ENCODE peak calls at places on chromosomes 1 and 21, in seven cellular contexts. O is BE2C, F is cardiac fibroblast, P is colonic mucosa, N is Peyer's patch, X is neural progenitor cell, L is heart right ventricle. W is an unnamed sample.

GRCh38 chr1:226892534-226892895 is 22.1 kb downstream of the PSEN2 start:
- DNase-seq in L (no peak), O (peak), X (no peak), N (no peak), F (no peak), P (no peak), W (no peak)

GRCh38 chr1:201508809-201509208 is 1.9 kb upstream of the CSRP1 start:
- DNase-seq in F (no peak), N (no peak), X (no peak), O (no peak), L (no peak), P (no peak), W (no peak)

GRCh38 chr1:65949230-65949626 is 156.5 kb downstream of the PDE4B start:
- DNase-seq in P (peak), F (peak), X (no peak), O (no peak), L (no peak), N (no peak), W (no peak)

GRCh38 chr1:14516974-14517812 is 81.3 kb upstream of the KAZN start:
- DNase-seq in O (no peak), P (no peak), L (no peak), N (no peak), X (no peak), F (peak), W (peak)

GRCh38 chr1:7515175-7515574 is 255.9 kb upstream of the VAMP3 start:
- DNase-seq in P (no peak), X (no peak), N (no peak), O (no peak), L (no peak), F (no peak), W (no peak)

GRCh38 chr1:159827102-159827490 is 423 bp downstream of the SLAMF8 start:
- DNase-seq in L (no peak), O (no peak), N (no peak), F (no peak), X (no peak), P (no peak), W (no peak)

GRCh38 chr1:98003442-98003841 is 82.6 kb upstream of the DPYD start:
- DNase-seq in N (no peak), P (no peak), F (no peak), L (no peak), O (no peak), X (no peak), W (no peak)

GRCh38 chr1:22533244-22533643 is 30.0 kb upstream of the EPHA8 start:
- DNase-seq in P (no peak), F (no peak), L (no peak), X (no peak), N (peak), O (peak), W (no peak)

GRCh38 chr1:18868801-18869424 is 9.5 kb upstream of the TAS1R2 start:
- DNase-seq in X (no peak), F (no peak), P (no peak), O (no peak), L (no peak), N (no peak), W (no peak)

GRCh38 chr1:47187926-47188250 is 1.9 kb downstream of the PDZK1IP1 start:
- DNase-seq in X (no peak), F (no peak), L (no peak), O (no peak), P (no peak), N (no peak), W (no peak)

GRCh38 chr1:63324779-63325119 is 2.4 kb downstream of the FOXD3 start:
- DNase-seq in N (no peak), L (no peak), O (no peak), F (no peak), P (no peak), X (no peak), W (no peak)

GRCh38 chr1:244583358-244583757 is 69.6 kb upstream of the DESI2 start:
- DNase-seq in N (no peak), O (no peak), X (no peak), F (no peak), P (no peak), L (no peak), W (no peak)

GRCh38 chr1:44049839-44050238 is 18.6 kb upstream of the SLC6A9 start:
- DNase-seq in F (peak), O (no peak), P (no peak), L (no peak), N (no peak), X (no peak), W (peak)
- H3K4me3 ChIP-seq in F (no peak), O (no peak), P (no peak), L (no peak), N (no peak), X (no peak), W (no peak)

GRCh38 chr1:109878531-109878930 is 32.1 kb upstream of the CSF1 start:
- DNase-seq in F (no peak), X (no peak), N (no peak), P (no peak), O (no peak), L (no peak), W (no peak)

GRCh38 chr1:109876617-109877319 is 33.9 kb upstream of the CSF1 start:
- DNase-seq in N (no peak), F (peak), O (no peak), L (no peak), X (peak), P (no peak), W (no peak)

GRCh38 chr1:109875874-109876273 is 34.8 kb upstream of the CSF1 start:
- DNase-seq in P (no peak), L (no peak), F (no peak), X (no peak), N (no peak), O (no peak), W (no peak)

GRCh38 chr1:109877320-109877771 is 33.3 kb upstream of the CSF1 start:
- DNase-seq in O (no peak), F (peak), P (no peak), L (peak), X (peak), N (no peak), W (peak)

DNA sequence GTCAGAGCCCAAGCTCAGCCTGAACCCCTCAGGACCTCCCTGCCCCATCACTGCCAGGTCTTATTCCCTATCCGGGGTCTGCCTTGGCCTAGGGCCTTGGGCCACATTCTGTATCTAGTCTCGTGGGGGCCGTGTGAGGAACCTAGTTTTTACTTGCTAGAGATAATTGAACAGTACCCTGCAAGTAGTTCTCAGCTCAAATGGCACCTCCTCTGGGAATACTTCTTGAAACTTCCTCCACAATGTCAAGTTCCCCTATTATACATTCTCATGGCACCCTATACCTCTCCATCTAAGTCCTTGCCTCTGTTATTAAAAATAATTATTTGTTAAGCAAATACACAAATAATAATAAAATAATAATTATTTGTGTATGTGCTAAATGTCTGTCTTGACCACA is 32.9 kb upstream of the CSF1 start:
- DNase-seq in L (no peak), N (no peak), O (no peak), P (no peak), F (no peak), X (no peak), W (no peak)
- H3K4me3 ChIP-seq in L (peak), N (no peak), O (no peak), P (no peak), F (no peak), X (no peak), W (no peak)

GRCh38 chr1:224727351-224727750 is 111.2 kb downstream of the CNIH3 start:
- DNase-seq in F (no peak), L (no peak), O (no peak), P (no peak), N (no peak), X (no peak), W (no peak)
- H3K4me3 ChIP-seq in F (no peak), L (no peak), O (no peak), P (no peak), N (no peak), X (no peak), W (no peak)

GRCh38 chr21:45975017-45975595 is 6.5 kb upstream of the COL6A1 start:
- DNase-seq in P (no peak), L (peak), O (no peak), F (peak), N (peak), X (peak), W (no peak)
- H3K4me3 ChIP-seq in P (no peak), L (peak), O (no peak), F (no peak), N (no peak), X (peak), W (peak)

GRCh38 chr1:229325873-229326502 is 16.9 kb downstream of the CCSAP start:
- DNase-seq in N (no peak), L (no peak), O (no peak), F (no peak), X (no peak), P (no peak), W (no peak)

GRCh38 chr1:229323885-229324553 is 18.8 kb downstream of the CCSAP start:
- DNase-seq in F (no peak), X (no peak), N (no peak), O (no peak), P (no peak), L (no peak), W (no peak)

GRCh38 chr1:229328598-229329362 is 14.1 kb downstream of the CCSAP start:
- DNase-seq in X (no peak), L (no peak), P (no peak), N (no peak), O (no peak), F (no peak), W (no peak)

GRCh38 chr1:229325401-229325800 is 17.4 kb downstream of the CCSAP start:
- DNase-seq in L (no peak), F (no peak), O (no peak), N (no peak), P (no peak), X (no peak), W (no peak)

DNA sequence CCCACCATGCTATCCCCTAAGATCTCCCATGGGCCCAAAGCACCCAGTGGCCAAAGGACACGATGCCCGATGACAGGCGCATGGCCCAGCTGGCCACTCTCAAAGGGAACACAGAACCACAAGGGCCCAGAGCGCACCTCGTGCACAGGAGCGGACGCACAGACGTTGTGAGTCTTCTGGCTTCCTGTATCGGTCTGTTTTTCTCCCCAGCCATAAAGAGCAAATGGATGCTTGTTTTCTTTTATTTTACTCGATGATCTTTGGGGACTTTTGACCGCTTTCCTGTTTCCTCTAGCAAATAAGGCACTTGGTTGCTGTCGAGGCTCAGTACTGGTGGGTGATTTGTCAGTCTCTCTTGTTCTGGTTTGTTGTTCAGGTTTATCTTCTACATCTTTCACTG is 16.2 kb downstream of the CCSAP start:
- DNase-seq in P (no peak), X (no peak), O (no peak), F (no peak), N (no peak), L (no peak), W (no peak)
- H3K4me3 ChIP-seq in P (no peak), X (no peak), O (no peak), F (no peak), N (no peak), L (no peak), W (no peak)

GRCh38 chr1:241638091-241638682 is 2.0 kb downstream of the CHML start:
- DNase-seq in F (no peak), N (no peak), O (no peak), X (no peak), L (no peak), P (no peak), W (no peak)
- H3K4me3 ChIP-seq in F (no peak), N (no peak), O (peak), X (peak), L (no peak), P (no peak), W (peak)

GRCh38 chr1:246108278-246108925 is 398.7 kb downstream of the SMYD3 start:
- DNase-seq in N (no peak), F (no peak), X (peak), P (no peak), O (no peak), L (no peak), W (no peak)

GRCh38 chr1:246110343-246111219 is 396.5 kb downstream of the SMYD3 start:
- DNase-seq in F (peak), O (peak), L (no peak), P (no peak), N (no peak), X (peak), W (peak)

GRCh38 chr1:246106342-246106763 is 400.7 kb downstream of the SMYD3 start:
- DNase-seq in O (no peak), P (no peak), F (no peak), N (no peak), L (no peak), X (no peak), W (no peak)

GRCh38 chr1:246107516-246108277 is 399.4 kb downstream of the SMYD3 start:
- DNase-seq in F (peak), P (no peak), L (no peak), X (peak), O (peak), N (no peak), W (peak)

DNA sequence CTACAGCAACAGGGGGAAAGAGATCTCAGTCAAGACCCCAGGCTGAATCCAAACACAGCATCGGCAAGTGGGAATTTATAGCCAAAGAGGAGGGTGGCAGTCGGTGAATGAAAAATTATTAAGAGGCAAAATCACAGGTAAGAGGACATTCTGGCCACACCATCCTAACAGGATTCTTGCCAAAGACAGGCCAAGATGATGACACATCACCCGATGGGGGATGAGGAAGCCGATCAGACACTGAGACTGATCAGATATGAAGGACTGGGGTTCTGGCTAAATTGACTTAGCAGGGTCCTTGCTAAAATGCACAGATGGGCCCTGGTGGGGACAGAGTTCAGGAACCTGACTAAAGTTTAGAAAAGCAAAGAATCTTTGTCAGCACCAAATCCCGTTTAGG is 402.2 kb downstream of the SMYD3 start:
- DNase-seq in O (peak), P (no peak), N (no peak), F (no peak), L (no peak), X (no peak), W (no peak)
- H3K4me3 ChIP-seq in O (no peak), P (no peak), N (no peak), F (no peak), L (no peak), X (no peak), W (no peak)

DNA sequence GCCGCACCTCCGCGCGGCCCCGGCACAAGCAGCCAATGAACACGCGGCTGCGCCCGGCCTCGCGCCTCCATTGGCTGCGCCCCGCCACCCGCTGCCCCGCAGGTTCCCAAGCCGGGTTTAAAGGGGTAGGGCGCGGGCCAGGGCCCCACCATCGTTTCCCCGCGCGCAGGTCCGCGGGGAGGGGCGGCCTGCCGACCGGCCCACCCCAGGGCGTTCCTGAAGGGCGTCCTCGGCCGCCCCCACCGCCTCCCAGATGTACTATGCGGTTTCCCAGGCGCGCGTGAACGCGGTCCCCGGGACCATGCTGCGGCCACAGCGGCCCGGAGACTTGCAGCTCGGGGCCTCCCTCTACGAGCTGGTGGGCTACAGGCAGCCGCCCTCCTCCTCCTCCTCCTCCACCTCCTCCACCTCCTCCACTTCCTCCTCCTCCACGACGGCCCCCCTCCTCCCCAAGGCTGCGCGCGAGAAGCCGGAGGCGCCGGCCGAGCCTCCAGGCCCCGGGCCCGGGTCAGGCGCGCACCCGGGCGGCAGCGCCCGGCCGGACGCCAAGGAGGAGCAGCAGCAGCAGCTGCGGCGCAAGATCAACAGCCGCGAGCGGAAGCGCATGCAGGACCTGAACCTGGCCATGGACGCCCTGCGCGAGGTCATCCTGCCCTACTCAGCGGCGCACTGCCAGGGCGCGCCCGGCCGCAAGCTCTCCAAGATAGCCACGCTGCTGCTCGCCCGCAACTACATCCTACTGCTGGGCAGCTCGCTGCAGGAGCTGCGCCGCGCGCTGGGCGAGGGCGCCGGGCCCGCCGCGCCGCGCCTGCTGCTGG is at the start of gene OLIG1:
- DNase-seq in N (no peak), X (peak), F (peak), L (no peak), O (no peak), P (peak), W (no peak)
- H3K4me3 ChIP-seq in N (no peak), X (peak), F (no peak), L (peak), O (no peak), P (peak), W (peak)